ENCODE peak calls at places on chromosomes 2 and 18, in nine cellular contexts. One of them, this sample, is unnamed.

GRCh38 chr18:5461056-5461455 is 82.7 kb downstream of the EPB41L3 start:
- DNase-seq in DMS79: no peak
- DNase-seq in effector memory CD8-positive, alpha-beta T cell: no peak
- DNase-seq in retina: no peak
- DNase-seq in stimulated activated CD4-positive, alpha-beta T cell treated with anti-CD3 and anti-CD28 coated beads, Interleukin-2, amount 100 ng/mL, for 48 hours: no peak
- DNase-seq in activated T-helper 9 cell treated with anti-CD3 and anti-CD28 coated beads, Interleukin-2, amount 50 U/mL, for 16 hours: no peak
- DNase-seq in fibroblast of the aortic adventitia: no peak
- DNase-seq in GM23248: peak
- DNase-seq in NCI-H1417: no peak
- DNase-seq in this sample: no peak

GRCh38 chr18:49757513-49758262 is 55.6 kb downstream of the ACAA2 start:
- DNase-seq in retina: no peak
- DNase-seq in stimulated activated CD4-positive, alpha-beta T cell treated with anti-CD3 and anti-CD28 coated beads, Interleukin-2, amount 100 ng/mL, for 48 hours: no peak
- DNase-seq in fibroblast of the aortic adventitia: no peak
- DNase-seq in DMS79: no peak
- DNase-seq in effector memory CD8-positive, alpha-beta T cell: no peak
- DNase-seq in GM23248: peak
- DNase-seq in NCI-H1417: no peak
- DNase-seq in activated T-helper 9 cell treated with anti-CD3 and anti-CD28 coated beads, Interleukin-2, amount 50 U/mL, for 16 hours: no peak
- DNase-seq in this sample: no peak

GRCh38 chr2:164504253-164504652 is 117.0 kb downstream of the GRB14 start:
- DNase-seq in effector memory CD8-positive, alpha-beta T cell: no peak
- DNase-seq in GM23248: peak
- DNase-seq in retina: no peak
- DNase-seq in DMS79: no peak
- DNase-seq in fibroblast of the aortic adventitia: no peak
- DNase-seq in NCI-H1417: no peak
- DNase-seq in activated T-helper 9 cell treated with anti-CD3 and anti-CD28 coated beads, Interleukin-2, amount 50 U/mL, for 16 hours: no peak
- DNase-seq in stimulated activated CD4-positive, alpha-beta T cell treated with anti-CD3 and anti-CD28 coated beads, Interleukin-2, amount 100 ng/mL, for 48 hours: no peak
- DNase-seq in this sample: no peak

GRCh38 chr2:224381913-224382647 is 19.8 kb downstream of the FAM124B start:
- DNase-seq in fibroblast of the aortic adventitia: peak
- DNase-seq in retina: no peak
- DNase-seq in DMS79: no peak
- DNase-seq in GM23248: no peak
- DNase-seq in effector memory CD8-positive, alpha-beta T cell: no peak
- DNase-seq in NCI-H1417: no peak
- DNase-seq in stimulated activated CD4-positive, alpha-beta T cell treated with anti-CD3 and anti-CD28 coated beads, Interleukin-2, amount 100 ng/mL, for 48 hours: no peak
- DNase-seq in activated T-helper 9 cell treated with anti-CD3 and anti-CD28 coated beads, Interleukin-2, amount 50 U/mL, for 16 hours: no peak
- DNase-seq in this sample: peak

GRCh38 chr2:74632209-74632938 is 15.8 kb downstream of the M1AP start:
- DNase-seq in GM23248: peak
- DNase-seq in activated T-helper 9 cell treated with anti-CD3 and anti-CD28 coated beads, Interleukin-2, amount 50 U/mL, for 16 hours: no peak
- DNase-seq in retina: no peak
- DNase-seq in DMS79: no peak
- DNase-seq in NCI-H1417: no peak
- DNase-seq in effector memory CD8-positive, alpha-beta T cell: no peak
- DNase-seq in stimulated activated CD4-positive, alpha-beta T cell treated with anti-CD3 and anti-CD28 coated beads, Interleukin-2, amount 100 ng/mL, for 48 hours: no peak
- DNase-seq in fibroblast of the aortic adventitia: peak
- DNase-seq in this sample: peak

GRCh38 chr2:74548285-74548918 is 5.3 kb downstream of the LOXL3 start:
- DNase-seq in fibroblast of the aortic adventitia: no peak
- DNase-seq in stimulated activated CD4-positive, alpha-beta T cell treated with anti-CD3 and anti-CD28 coated beads, Interleukin-2, amount 100 ng/mL, for 48 hours: no peak
- DNase-seq in activated T-helper 9 cell treated with anti-CD3 and anti-CD28 coated beads, Interleukin-2, amount 50 U/mL, for 16 hours: no peak
- DNase-seq in NCI-H1417: peak
- DNase-seq in retina: peak
- DNase-seq in GM23248: peak
- DNase-seq in DMS79: peak
- DNase-seq in effector memory CD8-positive, alpha-beta T cell: no peak
- DNase-seq in this sample: no peak

GRCh38 chr2:72920317-72921087 is 3.2 kb downstream of the EMX1 start:
- DNase-seq in GM23248: peak
- DNase-seq in DMS79: no peak
- DNase-seq in NCI-H1417: no peak
- DNase-seq in effector memory CD8-positive, alpha-beta T cell: no peak
- DNase-seq in retina: peak
- DNase-seq in stimulated activated CD4-positive, alpha-beta T cell treated with anti-CD3 and anti-CD28 coated beads, Interleukin-2, amount 100 ng/mL, for 48 hours: no peak
- DNase-seq in activated T-helper 9 cell treated with anti-CD3 and anti-CD28 coated beads, Interleukin-2, amount 50 U/mL, for 16 hours: no peak
- DNase-seq in fibroblast of the aortic adventitia: peak
- DNase-seq in this sample: peak

GRCh38 chr2:233448220-233448559 is 93.9 kb downstream of the DGKD start:
- DNase-seq in retina: no peak
- DNase-seq in GM23248: no peak
- DNase-seq in stimulated activated CD4-positive, alpha-beta T cell treated with anti-CD3 and anti-CD28 coated beads, Interleukin-2, amount 100 ng/mL, for 48 hours: no peak
- DNase-seq in effector memory CD8-positive, alpha-beta T cell: no peak
- DNase-seq in NCI-H1417: peak
- DNase-seq in DMS79: no peak
- DNase-seq in activated T-helper 9 cell treated with anti-CD3 and anti-CD28 coated beads, Interleukin-2, amount 50 U/mL, for 16 hours: no peak
- DNase-seq in fibroblast of the aortic adventitia: no peak
- DNase-seq in this sample: no peak

GRCh38 chr2:226752887-226753286 is 46.7 kb downstream of the IRS1 start:
- DNase-seq in effector memory CD8-positive, alpha-beta T cell: no peak
- DNase-seq in DMS79: no peak
- DNase-seq in retina: no peak
- DNase-seq in NCI-H1417: peak
- DNase-seq in activated T-helper 9 cell treated with anti-CD3 and anti-CD28 coated beads, Interleukin-2, amount 50 U/mL, for 16 hours: no peak
- DNase-seq in fibroblast of the aortic adventitia: no peak
- DNase-seq in GM23248: no peak
- DNase-seq in stimulated activated CD4-positive, alpha-beta T cell treated with anti-CD3 and anti-CD28 coated beads, Interleukin-2, amount 100 ng/mL, for 48 hours: no peak
- DNase-seq in this sample: no peak

GRCh38 chr2:230650585-230651137 is 62.0 kb upstream of the CAB39 start:
- DNase-seq in effector memory CD8-positive, alpha-beta T cell: no peak
- DNase-seq in activated T-helper 9 cell treated with anti-CD3 and anti-CD28 coated beads, Interleukin-2, amount 50 U/mL, for 16 hours: no peak
- DNase-seq in DMS79: peak
- DNase-seq in retina: peak
- DNase-seq in NCI-H1417: peak
- DNase-seq in stimulated activated CD4-positive, alpha-beta T cell treated with anti-CD3 and anti-CD28 coated beads, Interleukin-2, amount 100 ng/mL, for 48 hours: no peak
- DNase-seq in fibroblast of the aortic adventitia: no peak
- DNase-seq in GM23248: no peak
- DNase-seq in this sample: no peak

GRCh38 chr2:241770185-241770935 is 6.3 kb upstream of the GAL3ST2 start:
- DNase-seq in GM23248: no peak
- DNase-seq in retina: peak
- DNase-seq in DMS79: no peak
- DNase-seq in NCI-H1417: no peak
- DNase-seq in fibroblast of the aortic adventitia: no peak
- DNase-seq in stimulated activated CD4-positive, alpha-beta T cell treated with anti-CD3 and anti-CD28 coated beads, Interleukin-2, amount 100 ng/mL, for 48 hours: no peak
- DNase-seq in effector memory CD8-positive, alpha-beta T cell: no peak
- DNase-seq in activated T-helper 9 cell treated with anti-CD3 and anti-CD28 coated beads, Interleukin-2, amount 50 U/mL, for 16 hours: no peak
- DNase-seq in this sample: no peak

GRCh38 chr2:25342372-25343186 is 854 bp upstream of the DNMT3A start:
- DNase-seq in retina: peak
- DNase-seq in effector memory CD8-positive, alpha-beta T cell: peak
- DNase-seq in fibroblast of the aortic adventitia: peak
- DNase-seq in activated T-helper 9 cell treated with anti-CD3 and anti-CD28 coated beads, Interleukin-2, amount 50 U/mL, for 16 hours: peak
- DNase-seq in stimulated activated CD4-positive, alpha-beta T cell treated with anti-CD3 and anti-CD28 coated beads, Interleukin-2, amount 100 ng/mL, for 48 hours: peak
- DNase-seq in GM23248: peak
- DNase-seq in DMS79: no peak
- DNase-seq in NCI-H1417: peak
- DNase-seq in this sample: peak

GRCh38 chr2:30252723-30253688 is 21.7 kb downstream of the LBH start:
- DNase-seq in effector memory CD8-positive, alpha-beta T cell: no peak
- DNase-seq in retina: peak
- DNase-seq in fibroblast of the aortic adventitia: peak
- DNase-seq in GM23248: peak
- DNase-seq in DMS79: no peak
- DNase-seq in NCI-H1417: no peak
- DNase-seq in activated T-helper 9 cell treated with anti-CD3 and anti-CD28 coated beads, Interleukin-2, amount 50 U/mL, for 16 hours: peak
- DNase-seq in stimulated activated CD4-positive, alpha-beta T cell treated with anti-CD3 and anti-CD28 coated beads, Interleukin-2, amount 100 ng/mL, for 48 hours: peak
- DNase-seq in this sample: peak

GRCh38 chr2:183964565-183964964 is 633.8 kb upstream of the ZNF804A start:
- DNase-seq in DMS79: no peak
- DNase-seq in NCI-H1417: no peak
- DNase-seq in stimulated activated CD4-positive, alpha-beta T cell treated with anti-CD3 and anti-CD28 coated beads, Interleukin-2, amount 100 ng/mL, for 48 hours: no peak
- DNase-seq in activated T-helper 9 cell treated with anti-CD3 and anti-CD28 coated beads, Interleukin-2, amount 50 U/mL, for 16 hours: no peak
- DNase-seq in retina: no peak
- DNase-seq in GM23248: no peak
- DNase-seq in effector memory CD8-positive, alpha-beta T cell: no peak
- DNase-seq in fibroblast of the aortic adventitia: no peak
- DNase-seq in this sample: no peak

GRCh38 chr2:238240761-238241711 is 1.2 kb upstream of the HES6 start:
- DNase-seq in activated T-helper 9 cell treated with anti-CD3 and anti-CD28 coated beads, Interleukin-2, amount 50 U/mL, for 16 hours: no peak
- DNase-seq in effector memory CD8-positive, alpha-beta T cell: no peak
- DNase-seq in fibroblast of the aortic adventitia: no peak
- DNase-seq in GM23248: peak
- DNase-seq in DMS79: peak
- DNase-seq in retina: peak
- DNase-seq in NCI-H1417: peak
- DNase-seq in stimulated activated CD4-positive, alpha-beta T cell treated with anti-CD3 and anti-CD28 coated beads, Interleukin-2, amount 100 ng/mL, for 48 hours: no peak
- DNase-seq in this sample: peak

GRCh38 chr2:96506907-96507240 is 1.7 kb upstream of the NEURL3 start:
- DNase-seq in NCI-H1417: no peak
- DNase-seq in stimulated activated CD4-positive, alpha-beta T cell treated with anti-CD3 and anti-CD28 coated beads, Interleukin-2, amount 100 ng/mL, for 48 hours: no peak
- DNase-seq in activated T-helper 9 cell treated with anti-CD3 and anti-CD28 coated beads, Interleukin-2, amount 50 U/mL, for 16 hours: no peak
- DNase-seq in fibroblast of the aortic adventitia: no peak
- DNase-seq in GM23248: no peak
- DNase-seq in effector memory CD8-positive, alpha-beta T cell: no peak
- DNase-seq in retina: no peak
- DNase-seq in DMS79: no peak
- DNase-seq in this sample: no peak

GRCh38 chr2:173775440-173775839 is 189.7 kb downstream of the SP3 start:
- DNase-seq in stimulated activated CD4-positive, alpha-beta T cell treated with anti-CD3 and anti-CD28 coated beads, Interleukin-2, amount 100 ng/mL, for 48 hours: no peak
- DNase-seq in retina: no peak
- DNase-seq in NCI-H1417: no peak
- DNase-seq in fibroblast of the aortic adventitia: no peak
- DNase-seq in GM23248: no peak
- DNase-seq in DMS79: no peak
- DNase-seq in activated T-helper 9 cell treated with anti-CD3 and anti-CD28 coated beads, Interleukin-2, amount 50 U/mL, for 16 hours: no peak
- DNase-seq in effector memory CD8-positive, alpha-beta T cell: no peak
- DNase-seq in this sample: no peak

GRCh38 chr2:229980440-229981184 is 58.3 kb downstream of the FBXO36 start:
- DNase-seq in fibroblast of the aortic adventitia: peak
- DNase-seq in activated T-helper 9 cell treated with anti-CD3 and anti-CD28 coated beads, Interleukin-2, amount 50 U/mL, for 16 hours: no peak
- DNase-seq in effector memory CD8-positive, alpha-beta T cell: no peak
- DNase-seq in retina: no peak
- DNase-seq in NCI-H1417: no peak
- DNase-seq in DMS79: no peak
- DNase-seq in GM23248: peak
- DNase-seq in stimulated activated CD4-positive, alpha-beta T cell treated with anti-CD3 and anti-CD28 coated beads, Interleukin-2, amount 100 ng/mL, for 48 hours: no peak
- DNase-seq in this sample: peak

GRCh38 chr2:234768608-234769196 is 183.1 kb upstream of the SH3BP4 start:
- DNase-seq in activated T-helper 9 cell treated with anti-CD3 and anti-CD28 coated beads, Interleukin-2, amount 50 U/mL, for 16 hours: no peak
- DNase-seq in effector memory CD8-positive, alpha-beta T cell: no peak
- DNase-seq in stimulated activated CD4-positive, alpha-beta T cell treated with anti-CD3 and anti-CD28 coated beads, Interleukin-2, amount 100 ng/mL, for 48 hours: no peak
- DNase-seq in fibroblast of the aortic adventitia: peak
- DNase-seq in GM23248: peak
- DNase-seq in DMS79: no peak
- DNase-seq in NCI-H1417: no peak
- DNase-seq in retina: no peak
- DNase-seq in this sample: no peak

GRCh38 chr2:135299656-135300244 is 231.3 kb downstream of the ZRANB3 start:
- DNase-seq in retina: no peak
- DNase-seq in stimulated activated CD4-positive, alpha-beta T cell treated with anti-CD3 and anti-CD28 coated beads, Interleukin-2, amount 100 ng/mL, for 48 hours: no peak
- DNase-seq in GM23248: peak
- DNase-seq in fibroblast of the aortic adventitia: peak
- DNase-seq in effector memory CD8-positive, alpha-beta T cell: no peak
- DNase-seq in NCI-H1417: no peak
- DNase-seq in activated T-helper 9 cell treated with anti-CD3 and anti-CD28 coated beads, Interleukin-2, amount 50 U/mL, for 16 hours: no peak
- DNase-seq in DMS79: no peak
- DNase-seq in this sample: no peak

GRCh38 chr2:152694161-152694661 is 23.1 kb downstream of the PRPF40A start:
- DNase-seq in GM23248: peak
- DNase-seq in DMS79: no peak
- DNase-seq in activated T-helper 9 cell treated with anti-CD3 and anti-CD28 coated beads, Interleukin-2, amount 50 U/mL, for 16 hours: peak
- DNase-seq in stimulated activated CD4-positive, alpha-beta T cell treated with anti-CD3 and anti-CD28 coated beads, Interleukin-2, amount 100 ng/mL, for 48 hours: no peak
- DNase-seq in NCI-H1417: no peak
- DNase-seq in retina: no peak
- DNase-seq in fibroblast of the aortic adventitia: peak
- DNase-seq in effector memory CD8-positive, alpha-beta T cell: peak
- DNase-seq in this sample: peak

GRCh38 chr2:155393406-155393805 is 694.9 kb downstream of the KCNJ3 start:
- DNase-seq in GM23248: no peak
- DNase-seq in fibroblast of the aortic adventitia: no peak
- DNase-seq in NCI-H1417: no peak
- DNase-seq in activated T-helper 9 cell treated with anti-CD3 and anti-CD28 coated beads, Interleukin-2, amount 50 U/mL, for 16 hours: no peak
- DNase-seq in stimulated activated CD4-positive, alpha-beta T cell treated with anti-CD3 and anti-CD28 coated beads, Interleukin-2, amount 100 ng/mL, for 48 hours: no peak
- DNase-seq in retina: no peak
- DNase-seq in DMS79: no peak
- DNase-seq in effector memory CD8-positive, alpha-beta T cell: no peak
- DNase-seq in this sample: no peak

GRCh38 chr2:200758341-200758740 is 53.4 kb upstream of the BZW1 start:
- DNase-seq in GM23248: no peak
- DNase-seq in activated T-helper 9 cell treated with anti-CD3 and anti-CD28 coated beads, Interleukin-2, amount 50 U/mL, for 16 hours: no peak
- DNase-seq in DMS79: no peak
- DNase-seq in fibroblast of the aortic adventitia: no peak
- DNase-seq in stimulated activated CD4-positive, alpha-beta T cell treated with anti-CD3 and anti-CD28 coated beads, Interleukin-2, amount 100 ng/mL, for 48 hours: no peak
- DNase-seq in NCI-H1417: no peak
- DNase-seq in effector memory CD8-positive, alpha-beta T cell: no peak
- DNase-seq in retina: no peak
- DNase-seq in this sample: no peak

GRCh38 chr2:231781798-231782726 is 980 bp upstream of the PDE6D start:
- DNase-seq in NCI-H1417: peak
- DNase-seq in retina: no peak
- DNase-seq in stimulated activated CD4-positive, alpha-beta T cell treated with anti-CD3 and anti-CD28 coated beads, Interleukin-2, amount 100 ng/mL, for 48 hours: peak
- DNase-seq in fibroblast of the aortic adventitia: peak
- DNase-seq in activated T-helper 9 cell treated with anti-CD3 and anti-CD28 coated beads, Interleukin-2, amount 50 U/mL, for 16 hours: no peak
- DNase-seq in effector memory CD8-positive, alpha-beta T cell: peak
- DNase-seq in GM23248: peak
- DNase-seq in DMS79: no peak
- DNase-seq in this sample: peak

GRCh38 chr2:109321570-109321969 is 192.6 kb downstream of the SH3RF3 start:
- DNase-seq in effector memory CD8-positive, alpha-beta T cell: no peak
- DNase-seq in GM23248: peak
- DNase-seq in activated T-helper 9 cell treated with anti-CD3 and anti-CD28 coated beads, Interleukin-2, amount 50 U/mL, for 16 hours: no peak
- DNase-seq in stimulated activated CD4-positive, alpha-beta T cell treated with anti-CD3 and anti-CD28 coated beads, Interleukin-2, amount 100 ng/mL, for 48 hours: no peak
- DNase-seq in DMS79: no peak
- DNase-seq in fibroblast of the aortic adventitia: peak
- DNase-seq in retina: no peak
- DNase-seq in NCI-H1417: no peak
- DNase-seq in this sample: peak

GRCh38 chr2:174078275-174078674 is 113.1 kb upstream of the SP3 start:
- DNase-seq in fibroblast of the aortic adventitia: peak
- DNase-seq in effector memory CD8-positive, alpha-beta T cell: no peak
- DNase-seq in GM23248: peak
- DNase-seq in retina: no peak
- DNase-seq in NCI-H1417: peak
- DNase-seq in activated T-helper 9 cell treated with anti-CD3 and anti-CD28 coated beads, Interleukin-2, amount 50 U/mL, for 16 hours: no peak
- DNase-seq in stimulated activated CD4-positive, alpha-beta T cell treated with anti-CD3 and anti-CD28 coated beads, Interleukin-2, amount 100 ng/mL, for 48 hours: no peak
- DNase-seq in DMS79: no peak
- DNase-seq in this sample: peak

GRCh38 chr2:121151311-121152109 is 133.5 kb downstream of the TFCP2L1 start:
- DNase-seq in retina: no peak
- DNase-seq in NCI-H1417: no peak
- DNase-seq in GM23248: no peak
- DNase-seq in DMS79: no peak
- DNase-seq in stimulated activated CD4-positive, alpha-beta T cell treated with anti-CD3 and anti-CD28 coated beads, Interleukin-2, amount 100 ng/mL, for 48 hours: no peak
- DNase-seq in fibroblast of the aortic adventitia: no peak
- DNase-seq in effector memory CD8-positive, alpha-beta T cell: no peak
- DNase-seq in activated T-helper 9 cell treated with anti-CD3 and anti-CD28 coated beads, Interleukin-2, amount 50 U/mL, for 16 hours: no peak
- DNase-seq in this sample: no peak

GRCh38 chr2:153595939-153596338 is 117.4 kb upstream of the RPRM start:
- DNase-seq in stimulated activated CD4-positive, alpha-beta T cell treated with anti-CD3 and anti-CD28 coated beads, Interleukin-2, amount 100 ng/mL, for 48 hours: no peak
- DNase-seq in DMS79: no peak
- DNase-seq in fibroblast of the aortic adventitia: no peak
- DNase-seq in retina: no peak
- DNase-seq in activated T-helper 9 cell treated with anti-CD3 and anti-CD28 coated beads, Interleukin-2, amount 50 U/mL, for 16 hours: no peak
- DNase-seq in NCI-H1417: peak
- DNase-seq in effector memory CD8-positive, alpha-beta T cell: no peak
- DNase-seq in GM23248: no peak
- DNase-seq in this sample: no peak

GRCh38 chr2:181988154-181988924 is 2.7 kb downstream of the PPP1R1C start:
- DNase-seq in fibroblast of the aortic adventitia: no peak
- DNase-seq in GM23248: no peak
- DNase-seq in activated T-helper 9 cell treated with anti-CD3 and anti-CD28 coated beads, Interleukin-2, amount 50 U/mL, for 16 hours: no peak
- DNase-seq in retina: peak
- DNase-seq in NCI-H1417: peak
- DNase-seq in DMS79: no peak
- DNase-seq in stimulated activated CD4-positive, alpha-beta T cell treated with anti-CD3 and anti-CD28 coated beads, Interleukin-2, amount 100 ng/mL, for 48 hours: no peak
- DNase-seq in effector memory CD8-positive, alpha-beta T cell: no peak
- DNase-seq in this sample: no peak

GRCh38 chr2:49585921-49586320 is 431.6 kb upstream of the FSHR start:
- DNase-seq in effector memory CD8-positive, alpha-beta T cell: no peak
- DNase-seq in GM23248: no peak
- DNase-seq in NCI-H1417: no peak
- DNase-seq in DMS79: no peak
- DNase-seq in activated T-helper 9 cell treated with anti-CD3 and anti-CD28 coated beads, Interleukin-2, amount 50 U/mL, for 16 hours: no peak
- DNase-seq in retina: no peak
- DNase-seq in stimulated activated CD4-positive, alpha-beta T cell treated with anti-CD3 and anti-CD28 coated beads, Interleukin-2, amount 100 ng/mL, for 48 hours: no peak
- DNase-seq in fibroblast of the aortic adventitia: no peak
- DNase-seq in this sample: no peak

GRCh38 chr2:197435598-197436435 is 989 bp upstream of the SF3B1 start:
- DNase-seq in activated T-helper 9 cell treated with anti-CD3 and anti-CD28 coated beads, Interleukin-2, amount 50 U/mL, for 16 hours: no peak
- DNase-seq in fibroblast of the aortic adventitia: no peak
- DNase-seq in GM23248: no peak
- DNase-seq in effector memory CD8-positive, alpha-beta T cell: no peak
- DNase-seq in DMS79: no peak
- DNase-seq in retina: no peak
- DNase-seq in stimulated activated CD4-positive, alpha-beta T cell treated with anti-CD3 and anti-CD28 coated beads, Interleukin-2, amount 100 ng/mL, for 48 hours: no peak
- DNase-seq in NCI-H1417: peak
- DNase-seq in this sample: no peak